ENCODE peak calls at places on chromosomes 16 and 17, in seven cellular contexts. X, T, N, S, F, B and Q are unnamed samples.

GRCh38 chr16:27188633-27189032 is 14.7 kb upstream of the KDM8 start:
- DNase-seq in X (no peak), T (no peak), N (no peak), S (no peak), F (no peak), B (no peak), Q (no peak)

GRCh38 chr16:2895813-2896212 is 12.8 kb downstream of the FLYWCH2 start:
- DNase-seq in X (no peak), T (no peak), N (no peak), S (no peak), F (no peak), B (no peak), Q (no peak)

GRCh38 chr16:86597880-86598606 is 19.7 kb downstream of the FOXL1 start:
- DNase-seq in X (no peak), T (no peak), N (no peak), S (no peak), F (no peak), B (no peak), Q (no peak)

GRCh38 chr17:31778538-31778937 is 80.5 kb downstream of the COPRS start:
- DNase-seq in X (no peak), T (no peak), N (no peak), S (no peak), F (no peak), B (no peak), Q (no peak)

GRCh38 chr16:85211247-85211910 is 99.1 kb upstream of the CIBAR2 start:
- DNase-seq in X (no peak), T (no peak), N (no peak), S (peak), F (no peak), B (no peak), Q (peak)

GRCh38 chr16:22816475-22816874 is 2.5 kb downstream of the HS3ST2 start:
- DNase-seq in X (no peak), T (no peak), N (no peak), S (no peak), F (no peak), B (no peak), Q (no peak)

GRCh38 chr17:42980274-42980765 is at the start of gene RUNDC1:
- DNase-seq in X (peak), T (peak), N (peak), S (peak), F (no peak), B (peak), Q (peak)

GRCh38 chr17:37717627-37718382 is 27.1 kb downstream of the HNF1B start:
- DNase-seq in X (peak), T (no peak), N (no peak), S (peak), F (no peak), B (no peak), Q (peak)

GRCh38 chr16:84465154-84465553 is 39.3 kb downstream of the MEAK7 start:
- DNase-seq in X (no peak), T (no peak), N (no peak), S (no peak), F (no peak), B (no peak), Q (no peak)

GRCh38 chr16:86541560-86541959 is 13.5 kb downstream of the MTHFSD start:
- DNase-seq in X (no peak), T (no peak), N (no peak), S (no peak), F (no peak), B (no peak), Q (no peak)

GRCh38 chr16:53257001-53257400 is 177.3 kb upstream of the RBL2 start:
- DNase-seq in X (no peak), T (no peak), N (no peak), S (peak), F (peak), B (no peak), Q (peak)

GRCh38 chr17:20116683-20117309 is 107.6 kb downstream of the SPECC1 start:
- DNase-seq in X (peak), T (peak), N (peak), S (peak), F (no peak), B (peak), Q (peak)

GRCh38 chr16:31467151-31467550 is 4.8 kb upstream of the TGFB1I1 start:
- DNase-seq in X (no peak), T (no peak), N (no peak), S (no peak), F (no peak), B (no peak), Q (no peak)

GRCh38 chr16:4142268-4142667 is 26.0 kb upstream of the ADCY9 start:
- DNase-seq in X (no peak), T (no peak), N (no peak), S (no peak), F (no peak), B (no peak), Q (no peak)

GRCh38 chr16:23284584-23284983 is 17.5 kb upstream of the SCNN1B start:
- DNase-seq in X (no peak), T (no peak), N (no peak), S (no peak), F (no peak), B (no peak), Q (no peak)